ENCODE peak calls at places on chromosomes 13 and 19, in five cellular contexts. K, T, R, Q and V are unnamed samples.

GRCh38 chr13:30520571-30520970 is 54.8 kb upstream of the HMGB1 start:
- DNase-seq in K (peak; percentile 20), T (no peak), R (no peak), Q (no peak), V (no peak)

GRCh38 chr13:49437705-49438104 is 6.2 kb downstream of the CAB39L start:
- DNase-seq in K (no peak), T (no peak), R (no peak), Q (no peak), V (no peak)

GRCh38 chr19:34471906-34472305 is 9.7 kb upstream of the WTIP start:
- DNase-seq in K (no peak), T (no peak), R (no peak), Q (no peak), V (no peak)

GRCh38 chr13:99585609-99586008 is 84.3 kb downstream of the TM9SF2 start:
- DNase-seq in K (no peak), T (no peak), R (no peak), Q (no peak), V (no peak)

GRCh38 chr13:23867027-23867491 is 22.1 kb downstream of the MIPEP start:
- DNase-seq in K (peak; percentile 17), T (no peak), R (peak; percentile 24), Q (no peak), V (no peak)

GRCh38 chr19:9847087-9847671 is 12.1 kb downstream of the PIN1 start:
- DNase-seq in K (peak; percentile 70), T (no peak), R (peak; percentile 76), Q (peak; percentile 23), V (peak; percentile 77)

GRCh38 chr19:18206018-18206417 is 2.2 kb upstream of the RAB3A start:
- DNase-seq in K (no peak), T (no peak), R (no peak), Q (no peak), V (peak; percentile 34)

GRCh38 chr19:47273313-47274070 is 1.2 kb upstream of the INAFM1 start:
- DNase-seq in K (peak; percentile 96), T (no peak), R (peak; percentile 92), Q (peak; percentile 84), V (peak; percentile 95)

GRCh38 chr13:72469932-72470331 is 257.5 kb downstream of the MZT1 start:
- DNase-seq in K (no peak), T (no peak), R (no peak), Q (no peak), V (peak; percentile 3)

GRCh38 chr19:7488736-7489353 is at the start of gene PEX11G:
- DNase-seq in K (peak; percentile 83), T (peak; percentile 36), R (peak; percentile 98), Q (no peak), V (peak; percentile 94)

GRCh38 chr13:85277753-85278152 is 521.5 kb downstream of the SLITRK6 start:
- DNase-seq in K (peak; percentile 19), T (no peak), R (no peak), Q (peak; percentile 2), V (no peak)

GRCh38 chr19:27746691-27747380 is 1466.1 kb downstream of the UQCRFS1 start:
- DNase-seq in K (peak; percentile 33), T (no peak), R (peak; percentile 6), Q (no peak), V (peak; percentile 77)

GRCh38 chr19:34788074-34788473 is 15.1 kb upstream of the ZNF599 start:
- DNase-seq in K (no peak), T (no peak), R (no peak), Q (no peak), V (no peak)

GRCh38 chr13:114079601-114080536 is 52.6 kb downstream of the RASA3 start:
- DNase-seq in K (no peak), T (no peak), R (no peak), Q (no peak), V (no peak)

GRCh38 chr19:13176345-13176744 is 26.1 kb downstream of the IER2 start:
- DNase-seq in K (no peak), T (no peak), R (no peak), Q (no peak), V (no peak)

GRCh38 chr13:24648271-24648670 is 31.9 kb upstream of the ATP12A start:
- DNase-seq in K (no peak), T (no peak), R (no peak), Q (no peak), V (no peak)

GRCh38 chr19:35090160-35090794 is 25.3 kb upstream of the FXYD3 start:
- DNase-seq in K (peak; percentile 82), T (no peak), R (peak; percentile 87), Q (peak; percentile 54), V (peak; percentile 93)

GRCh38 chr19:45117666-45118065 is 24.7 kb downstream of the PPP1R37 start:
- DNase-seq in K (no peak), T (no peak), R (no peak), Q (no peak), V (no peak)

GRCh38 chr13:79442221-79442620 is 36.2 kb upstream of the RBM26 start:
- DNase-seq in K (no peak), T (no peak), R (no peak), Q (no peak), V (no peak)

GRCh38 chr13:33827152-33827551 is 9.2 kb downstream of the RFC3 start:
- DNase-seq in K (no peak), T (no peak), R (no peak), Q (no peak), V (no peak)

GRCh38 chr13:109904218-109904617 is 117.8 kb upstream of the IRS2 start:
- DNase-seq in K (peak; percentile 47), T (no peak), R (peak; percentile 18), Q (no peak), V (peak; percentile 67)

GRCh38 chr13:81148822-81149221 is 807.9 kb upstream of the SPRY2 start:
- DNase-seq in K (no peak), T (no peak), R (no peak), Q (no peak), V (no peak)

GRCh38 chr19:31340059-31341025 is 8.9 kb downstream of the TSHZ3 start:
- DNase-seq in K (no peak), T (no peak), R (no peak), Q (no peak), V (peak; percentile 38)

GRCh38 chr19:15294591-15294990 is 37.7 kb downstream of the BRD4 start:
- DNase-seq in K (no peak), T (no peak), R (no peak), Q (no peak), V (no peak)

GRCh38 chr13:64471916-64472315 is 2758.2 kb downstream of the PCDH9 start:
- DNase-seq in K (peak; percentile 59), T (no peak), R (no peak), Q (peak; percentile 15), V (peak; percentile 37)

DNA sequence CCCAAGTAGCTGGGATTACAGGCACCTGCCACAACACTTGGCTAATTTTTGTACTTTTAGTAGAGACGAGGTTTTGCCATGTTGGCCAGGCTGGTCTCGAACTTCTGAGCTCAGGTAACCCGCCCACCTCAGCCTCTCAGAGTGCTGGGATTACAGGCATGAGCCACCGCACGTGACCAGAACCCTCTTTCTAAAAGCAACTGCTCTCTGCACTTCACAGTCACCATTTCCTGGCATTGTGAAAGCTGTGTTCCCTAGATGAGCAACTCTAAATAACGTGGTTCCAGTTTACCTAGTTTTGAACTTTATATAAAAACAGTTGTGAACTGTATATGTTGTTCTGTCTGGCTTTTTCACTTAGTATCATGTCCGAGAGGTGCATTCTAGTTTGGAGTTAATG is 152.9 kb downstream of the SIPA1L3 start:
- DNase-seq in K (no peak), T (no peak), R (no peak), Q (no peak), V (no peak)
- TF ChIP-seq JUNB in K (no peak), T (no peak), R (no peak), Q (no peak), V (no peak)

GRCh38 chr13:20206065-20206725 is 13.5 kb upstream of the GJB2 start:
- DNase-seq in K (no peak), T (no peak), R (no peak), Q (no peak), V (peak; percentile 11)
- TF ChIP-seq CTCF in K (no peak), T (no peak), R (no peak), Q (no peak), V (peak; percentile 21)

DNA sequence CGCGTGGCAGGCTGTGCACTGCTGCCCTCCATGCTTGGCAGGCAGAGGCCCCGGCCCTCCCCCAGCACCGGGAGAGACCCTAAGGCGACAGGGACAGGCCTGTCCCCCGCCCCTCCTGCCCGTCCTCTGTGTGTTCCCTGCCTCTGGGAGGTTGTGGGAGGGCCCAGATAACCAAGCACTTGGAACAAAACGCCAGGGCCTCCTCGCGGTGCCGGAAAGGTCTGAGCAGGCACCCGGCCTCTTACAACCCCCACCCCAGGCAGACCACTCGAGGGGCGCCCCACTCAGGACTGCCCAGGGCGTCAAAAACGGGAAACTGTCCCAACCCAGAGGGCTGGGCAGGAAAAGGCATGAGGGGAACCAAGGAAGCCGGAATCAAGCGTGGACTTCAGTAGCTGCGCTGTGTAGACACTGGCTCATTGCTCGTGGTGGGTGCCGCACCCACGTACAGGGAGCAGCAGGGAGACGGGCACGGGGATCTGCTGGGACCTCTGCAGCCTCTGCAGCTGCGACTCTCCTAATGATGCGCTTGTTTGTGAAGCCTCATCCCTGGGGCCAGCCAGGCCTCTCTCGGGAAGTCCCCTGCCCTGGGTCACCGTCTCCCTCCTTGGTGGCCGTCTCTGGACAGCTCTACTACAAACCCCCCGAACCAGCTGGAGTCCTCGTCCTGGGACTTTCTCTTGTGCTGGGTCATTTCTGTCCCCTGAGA is 20.0 kb downstream of the GNA11 start:
- DNase-seq in K (no peak), T (no peak), R (no peak), Q (no peak), V (no peak)
- TF ChIP-seq REST in K (no peak), T (no peak), R (no peak), Q (no peak), V (no peak)

GRCh38 chr19:281992-282391 is 9.2 kb downstream of the PLPP2 start:
- DNase-seq in K (no peak), T (no peak), R (no peak), Q (no peak), V (no peak)

GRCh38 chr19:282501-282900 is 8.7 kb downstream of the PLPP2 start:
- DNase-seq in K (no peak), T (no peak), R (no peak), Q (no peak), V (no peak)

GRCh38 chr19:279656-280055 is 11.5 kb downstream of the PLPP2 start:
- DNase-seq in K (no peak), T (no peak), R (no peak), Q (no peak), V (no peak)

GRCh38 chr19:280541-281007 is 10.6 kb downstream of the PLPP2 start:
- DNase-seq in K (no peak), T (no peak), R (no peak), Q (no peak), V (peak; percentile 9)

GRCh38 chr19:281156-281853 is 9.9 kb downstream of the PLPP2 start:
- DNase-seq in K (no peak), T (no peak), R (no peak), Q (no peak), V (no peak)
- TF ChIP-seq JUNB in K (no peak), T (no peak), R (no peak), Q (no peak), V (no peak)

DNA sequence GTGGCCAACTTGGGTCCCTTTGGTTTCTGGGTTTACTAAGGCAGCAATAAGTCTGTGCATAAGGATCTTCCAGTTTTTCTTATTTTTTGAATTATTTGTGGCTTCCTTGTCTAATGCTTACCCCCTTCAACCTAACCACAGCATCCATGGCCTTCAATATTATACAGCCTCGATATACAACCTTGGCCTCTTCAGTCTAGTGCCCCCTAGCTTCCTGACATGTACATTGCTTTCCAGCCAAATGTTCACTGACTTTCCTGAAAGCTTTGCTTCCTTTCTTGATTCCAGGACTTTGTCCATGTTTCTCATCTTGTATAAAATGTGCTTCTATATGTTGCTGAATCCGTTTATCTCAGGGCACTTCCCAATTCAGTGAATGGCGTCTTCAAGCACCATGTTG is 310.1 kb downstream of the OLFM4 start:
- DNase-seq in K (no peak), T (no peak), R (no peak), Q (no peak), V (no peak)
- TF ChIP-seq CTCF in K (no peak), T (peak; percentile 5), R (no peak), Q (no peak), V (peak; percentile 48)

GRCh38 chr19:3275068-3275582 is 50.7 kb downstream of the CELF5 start:
- DNase-seq in K (peak; percentile 42), T (no peak), R (peak; percentile 83), Q (peak; percentile 65), V (peak; percentile 92)
- TF ChIP-seq REST in K (no peak), T (no peak), R (no peak), Q (no peak), V (no peak)